ENCODE peak calls at places on chromosomes 12 and 14, in seven cellular contexts. One of them, this sample, is unnamed.

GRCh38 chr12:58443981-58444371 is 476.3 kb downstream of the LRIG3 start:
- DNase-seq in mesendoderm: no peak
- DNase-seq in IMR-90: peak
- DNase-seq in neuronal stem cell: no peak
- DNase-seq in mesenchymal stem cell: peak
- DNase-seq in H1: no peak
- DNase-seq in trophoblast cell: no peak
- DNase-seq in this sample: no peak

GRCh38 chr12:63037721-63038120 is 102.8 kb upstream of the PPM1H start:
- DNase-seq in mesendoderm: no peak
- DNase-seq in IMR-90: no peak
- DNase-seq in neuronal stem cell: no peak
- DNase-seq in mesenchymal stem cell: no peak
- DNase-seq in H1: no peak
- DNase-seq in trophoblast cell: no peak
- DNase-seq in this sample: no peak

GRCh38 chr14:101563654-101564443 is 2.6 kb downstream of the DIO3 start:
- DNase-seq in mesendoderm: peak
- DNase-seq in IMR-90: no peak
- DNase-seq in neuronal stem cell: no peak
- DNase-seq in mesenchymal stem cell: no peak
- DNase-seq in H1: peak
- DNase-seq in trophoblast cell: no peak
- DNase-seq in this sample: peak

GRCh38 chr14:102508774-102509743 is 517 bp downstream of the ANKRD9 start:
- DNase-seq in mesendoderm: peak
- DNase-seq in IMR-90: peak
- DNase-seq in neuronal stem cell: no peak
- DNase-seq in mesenchymal stem cell: peak
- DNase-seq in H1: no peak
- DNase-seq in trophoblast cell: peak
- DNase-seq in this sample: no peak

GRCh38 chr12:132514838-132515237 is 24.9 kb downstream of the FBRSL1 start:
- DNase-seq in mesendoderm: peak
- DNase-seq in IMR-90: no peak
- DNase-seq in neuronal stem cell: no peak
- DNase-seq in mesenchymal stem cell: no peak
- DNase-seq in H1: no peak
- DNase-seq in trophoblast cell: no peak
- DNase-seq in this sample: no peak

GRCh38 chr14:69152181-69152943 is 557 bp downstream of the DCAF5 start:
- DNase-seq in mesendoderm: peak
- DNase-seq in IMR-90: no peak
- DNase-seq in neuronal stem cell: peak
- DNase-seq in mesenchymal stem cell: peak
- DNase-seq in H1: peak
- DNase-seq in trophoblast cell: no peak
- DNase-seq in this sample: peak

GRCh38 chr14:73945159-73945670 is 4.7 kb downstream of the FAM161B start:
- DNase-seq in mesendoderm: no peak
- DNase-seq in IMR-90: no peak
- DNase-seq in neuronal stem cell: no peak
- DNase-seq in mesenchymal stem cell: no peak
- DNase-seq in H1: no peak
- DNase-seq in trophoblast cell: no peak
- DNase-seq in this sample: no peak

GRCh38 chr14:95480109-95480886 is 36.2 kb downstream of the SYNE3 start:
- DNase-seq in mesendoderm: no peak
- DNase-seq in IMR-90: peak
- DNase-seq in neuronal stem cell: no peak
- DNase-seq in mesenchymal stem cell: peak
- DNase-seq in H1: no peak
- DNase-seq in trophoblast cell: peak
- DNase-seq in this sample: no peak

GRCh38 chr14:102917469-102918211 is 4.8 kb upstream of the AMN start:
- DNase-seq in mesendoderm: peak
- DNase-seq in IMR-90: peak
- DNase-seq in neuronal stem cell: no peak
- DNase-seq in mesenchymal stem cell: peak
- DNase-seq in H1: peak
- DNase-seq in trophoblast cell: no peak
- DNase-seq in this sample: peak

GRCh38 chr14:99853206-99853605 is 60.0 kb downstream of the EML1 start:
- DNase-seq in mesendoderm: no peak
- DNase-seq in IMR-90: no peak
- DNase-seq in neuronal stem cell: no peak
- DNase-seq in mesenchymal stem cell: no peak
- DNase-seq in H1: no peak
- DNase-seq in trophoblast cell: no peak
- DNase-seq in this sample: no peak

GRCh38 chr12:15446798-15447197 is 124.5 kb downstream of the PTPRO start:
- DNase-seq in mesendoderm: no peak
- DNase-seq in IMR-90: no peak
- DNase-seq in neuronal stem cell: no peak
- DNase-seq in mesenchymal stem cell: no peak
- DNase-seq in H1: no peak
- DNase-seq in trophoblast cell: no peak
- DNase-seq in this sample: no peak

GRCh38 chr14:87017335-87017734 is 975.6 kb downstream of the GALC start:
- DNase-seq in mesendoderm: peak
- DNase-seq in IMR-90: no peak
- DNase-seq in neuronal stem cell: no peak
- DNase-seq in mesenchymal stem cell: no peak
- DNase-seq in H1: no peak
- DNase-seq in trophoblast cell: no peak
- DNase-seq in this sample: no peak

GRCh38 chr12:9588749-9589148 is 19.0 kb downstream of the KLRB1 start:
- DNase-seq in mesendoderm: no peak
- DNase-seq in IMR-90: no peak
- DNase-seq in neuronal stem cell: no peak
- DNase-seq in mesenchymal stem cell: no peak
- DNase-seq in H1: no peak
- DNase-seq in trophoblast cell: no peak
- DNase-seq in this sample: no peak

GRCh38 chr12:79151956-79152355 is 287.4 kb downstream of the SYT1 start:
- DNase-seq in mesendoderm: no peak
- DNase-seq in IMR-90: peak
- DNase-seq in neuronal stem cell: no peak
- DNase-seq in mesenchymal stem cell: no peak
- DNase-seq in H1: no peak
- DNase-seq in trophoblast cell: no peak
- DNase-seq in this sample: no peak

GRCh38 chr14:69654109-69654508 is 42.7 kb downstream of the SUSD6 start:
- DNase-seq in mesendoderm: no peak
- DNase-seq in IMR-90: no peak
- DNase-seq in neuronal stem cell: no peak
- DNase-seq in mesenchymal stem cell: no peak
- DNase-seq in H1: no peak
- DNase-seq in trophoblast cell: no peak
- DNase-seq in this sample: no peak

GRCh38 chr12:54658306-54659264 is 10.4 kb upstream of the DCD start:
- DNase-seq in mesendoderm: peak
- DNase-seq in IMR-90: peak
- DNase-seq in neuronal stem cell: no peak
- DNase-seq in mesenchymal stem cell: no peak
- DNase-seq in H1: peak
- DNase-seq in trophoblast cell: peak
- DNase-seq in this sample: peak

GRCh38 chr14:104870368-104871144 is 5.5 kb downstream of the CEP170B start:
- DNase-seq in mesendoderm: peak
- DNase-seq in IMR-90: no peak
- DNase-seq in neuronal stem cell: no peak
- DNase-seq in mesenchymal stem cell: no peak
- DNase-seq in H1: peak
- DNase-seq in trophoblast cell: no peak
- DNase-seq in this sample: peak

GRCh38 chr12:45989277-45989856 is 1.0 kb downstream of the SCAF11 start:
- DNase-seq in mesendoderm: no peak
- DNase-seq in IMR-90: peak
- DNase-seq in neuronal stem cell: peak
- DNase-seq in mesenchymal stem cell: no peak
- DNase-seq in H1: no peak
- DNase-seq in trophoblast cell: peak
- DNase-seq in this sample: no peak

GRCh38 chr12:51421266-51421884 is 3.3 kb upstream of the SLC4A8 start:
- DNase-seq in mesendoderm: peak
- DNase-seq in IMR-90: peak
- DNase-seq in neuronal stem cell: peak
- DNase-seq in mesenchymal stem cell: peak
- DNase-seq in H1: peak
- DNase-seq in trophoblast cell: peak
- DNase-seq in this sample: peak

GRCh38 chr12:27966870-27967269 is 5.7 kb downstream of the PTHLH start:
- DNase-seq in mesendoderm: peak
- DNase-seq in IMR-90: peak
- DNase-seq in neuronal stem cell: no peak
- DNase-seq in mesenchymal stem cell: peak
- DNase-seq in H1: no peak
- DNase-seq in trophoblast cell: no peak
- DNase-seq in this sample: no peak

GRCh38 chr12:27382126-27382795 is 49.6 kb downstream of the BMAL2 start:
- DNase-seq in mesendoderm: no peak
- DNase-seq in IMR-90: no peak
- DNase-seq in neuronal stem cell: no peak
- DNase-seq in mesenchymal stem cell: peak
- DNase-seq in H1: no peak
- DNase-seq in trophoblast cell: no peak
- DNase-seq in this sample: no peak

GRCh38 chr12:52308807-52309425 is 12.3 kb downstream of the KRT83 start:
- DNase-seq in mesendoderm: no peak
- DNase-seq in IMR-90: no peak
- DNase-seq in neuronal stem cell: no peak
- DNase-seq in mesenchymal stem cell: no peak
- DNase-seq in H1: no peak
- DNase-seq in trophoblast cell: no peak
- DNase-seq in this sample: no peak

GRCh38 chr14:105879867-105880561 is 353.6 kb downstream of the TMEM121 start:
- DNase-seq in mesendoderm: no peak
- DNase-seq in IMR-90: no peak
- DNase-seq in neuronal stem cell: no peak
- DNase-seq in mesenchymal stem cell: no peak
- DNase-seq in H1: no peak
- DNase-seq in trophoblast cell: no peak
- DNase-seq in this sample: no peak

GRCh38 chr14:89534896-89535615 is 118.0 kb upstream of the FOXN3 start:
- DNase-seq in mesendoderm: no peak
- DNase-seq in IMR-90: peak
- DNase-seq in neuronal stem cell: no peak
- DNase-seq in mesenchymal stem cell: no peak
- DNase-seq in H1: no peak
- DNase-seq in trophoblast cell: no peak
- DNase-seq in this sample: no peak

GRCh38 chr12:46786774-46787173 is 39.0 kb downstream of the SLC38A4 start:
- DNase-seq in mesendoderm: no peak
- DNase-seq in IMR-90: peak
- DNase-seq in neuronal stem cell: no peak
- DNase-seq in mesenchymal stem cell: peak
- DNase-seq in H1: no peak
- DNase-seq in trophoblast cell: peak
- DNase-seq in this sample: no peak

GRCh38 chr14:100446572-100446971 is 123.4 kb downstream of the SLC25A47 start:
- DNase-seq in mesendoderm: peak
- DNase-seq in IMR-90: no peak
- DNase-seq in neuronal stem cell: no peak
- DNase-seq in mesenchymal stem cell: no peak
- DNase-seq in H1: peak
- DNase-seq in trophoblast cell: no peak
- DNase-seq in this sample: peak

GRCh38 chr14:55062517-55063351 is 11.3 kb downstream of the MAPK1IP1L start:
- DNase-seq in mesendoderm: no peak
- DNase-seq in IMR-90: no peak
- DNase-seq in neuronal stem cell: no peak
- DNase-seq in mesenchymal stem cell: no peak
- DNase-seq in H1: no peak
- DNase-seq in trophoblast cell: no peak
- DNase-seq in this sample: no peak
- H2BK120ac ChIP-seq in mesendoderm: no peak
- H2BK120ac ChIP-seq in IMR-90: no peak
- H2BK120ac ChIP-seq in neuronal stem cell: no peak
- H2BK120ac ChIP-seq in mesenchymal stem cell: no peak
- H2BK120ac ChIP-seq in H1: no peak
- H2BK120ac ChIP-seq in trophoblast cell: no peak
- H2BK120ac ChIP-seq in this sample: no peak

GRCh38 chr14:68028075-68028474 is 208.5 kb downstream of the RAD51B start:
- DNase-seq in mesendoderm: no peak
- DNase-seq in IMR-90: no peak
- DNase-seq in neuronal stem cell: no peak
- DNase-seq in mesenchymal stem cell: no peak
- DNase-seq in H1: no peak
- DNase-seq in trophoblast cell: no peak
- DNase-seq in this sample: no peak

GRCh38 chr14:68032154-68032553 is 212.6 kb downstream of the RAD51B start:
- DNase-seq in mesendoderm: no peak
- DNase-seq in IMR-90: no peak
- DNase-seq in neuronal stem cell: no peak
- DNase-seq in mesenchymal stem cell: no peak
- DNase-seq in H1: no peak
- DNase-seq in trophoblast cell: no peak
- DNase-seq in this sample: no peak

GRCh38 chr14:68027276-68027675 is 207.7 kb downstream of the RAD51B start:
- DNase-seq in mesendoderm: no peak
- DNase-seq in IMR-90: peak
- DNase-seq in neuronal stem cell: no peak
- DNase-seq in mesenchymal stem cell: no peak
- DNase-seq in H1: no peak
- DNase-seq in trophoblast cell: no peak
- DNase-seq in this sample: no peak
- H2BK120ac ChIP-seq in mesendoderm: no peak
- H2BK120ac ChIP-seq in IMR-90: no peak
- H2BK120ac ChIP-seq in neuronal stem cell: no peak
- H2BK120ac ChIP-seq in mesenchymal stem cell: no peak
- H2BK120ac ChIP-seq in H1: no peak
- H2BK120ac ChIP-seq in trophoblast cell: no peak
- H2BK120ac ChIP-seq in this sample: no peak

GRCh38 chr12:31749024-31749704 is 20.3 kb upstream of the AMN1 start:
- DNase-seq in mesendoderm: peak
- DNase-seq in IMR-90: peak
- DNase-seq in neuronal stem cell: no peak
- DNase-seq in mesenchymal stem cell: peak
- DNase-seq in H1: no peak
- DNase-seq in trophoblast cell: peak
- DNase-seq in this sample: peak
- H2BK120ac ChIP-seq in mesendoderm: no peak
- H2BK120ac ChIP-seq in IMR-90: peak
- H2BK120ac ChIP-seq in neuronal stem cell: no peak
- H2BK120ac ChIP-seq in mesenchymal stem cell: no peak
- H2BK120ac ChIP-seq in H1: peak
- H2BK120ac ChIP-seq in trophoblast cell: no peak
- H2BK120ac ChIP-seq in this sample: no peak

GRCh38 chr12:53320352-53321195 is 836 bp downstream of the AAAS start:
- DNase-seq in mesendoderm: no peak
- DNase-seq in IMR-90: no peak
- DNase-seq in neuronal stem cell: no peak
- DNase-seq in mesenchymal stem cell: no peak
- DNase-seq in H1: no peak
- DNase-seq in trophoblast cell: no peak
- DNase-seq in this sample: no peak
- H2BK120ac ChIP-seq in mesendoderm: no peak
- H2BK120ac ChIP-seq in IMR-90: peak
- H2BK120ac ChIP-seq in neuronal stem cell: no peak
- H2BK120ac ChIP-seq in mesenchymal stem cell: no peak
- H2BK120ac ChIP-seq in H1: no peak
- H2BK120ac ChIP-seq in trophoblast cell: no peak
- H2BK120ac ChIP-seq in this sample: no peak

This sample was measured in H9.